ENCODE peak calls at places on chromosomes 4 and X, in eight cellular contexts. R is suprapubic skin, M is lower leg skin, T is IMR-90, U is heart left ventricle, G is GM12892, X is sigmoid colon, S is uterus. J is an unnamed sample.

GRCh38 chr4:20456416-20456815 is 204.7 kb downstream of the SLIT2 start:
- DNase-seq in M (no peak), U (no peak), X (no peak), G (no peak), T (peak), S (no peak), R (no peak), J (no peak)

GRCh38 chrX:153351981-153352380 is 18.0 kb downstream of the ZNF275 start:
- DNase-seq in X (no peak), U (no peak), T (no peak), M (no peak), G (no peak), R (no peak), S (no peak), J (no peak)

GRCh38 chrX:71283409-71284143 is at the start of gene NONO:
- DNase-seq in S (peak), G (peak), M (peak), R (peak), T (peak), U (peak), X (peak), J (peak)

GRCh38 chr4:112944006-112944405 is 105.4 kb upstream of the ANK2 start:
- DNase-seq in G (no peak), M (no peak), R (no peak), U (no peak), T (no peak), S (no peak), X (no peak), J (no peak)

GRCh38 chr4:174461438-174462106 is 60.7 kb downstream of the HPGD start:
- DNase-seq in R (no peak), X (no peak), M (no peak), U (no peak), G (no peak), T (no peak), S (no peak), J (no peak)

GRCh38 chrX:97026406-97026805 is 142.7 kb downstream of the RPA4 start:
- DNase-seq in T (peak), S (no peak), G (no peak), U (no peak), R (no peak), X (no peak), M (no peak), J (no peak)

GRCh38 chr4:86521373-86521969 is 72.6 kb upstream of the PTPN13 start:
- DNase-seq in M (no peak), S (no peak), X (no peak), G (no peak), U (no peak), T (no peak), R (no peak), J (no peak)

GRCh38 chrX:22360129-22360528 is 87.4 kb downstream of the CBLL2 start:
- DNase-seq in R (no peak), T (no peak), U (no peak), M (no peak), X (peak), S (no peak), G (no peak), J (no peak)

GRCh38 chr4:110614981-110615365 is 7.9 kb downstream of the PITX2 start:
- DNase-seq in R (no peak), T (no peak), G (no peak), U (no peak), M (no peak), X (no peak), S (no peak), J (no peak)

GRCh38 chr4:159106636-159107035 is 3.8 kb downstream of the RAPGEF2 start:
- DNase-seq in M (no peak), G (no peak), S (no peak), R (no peak), T (peak), U (no peak), X (no peak), J (no peak)

GRCh38 chr4:34720563-34720962 is 1523.8 kb downstream of the ARAP2 start:
- DNase-seq in S (no peak), R (no peak), X (no peak), U (no peak), T (peak), M (no peak), G (no peak), J (peak)

GRCh38 chr4:41693629-41694028 is 54.9 kb downstream of the PHOX2B start:
- DNase-seq in X (no peak), M (no peak), S (no peak), T (peak), U (no peak), R (no peak), G (no peak), J (no peak)

GRCh38 chr4:186758929-186759682 is 35.5 kb upstream of the FAT1 start:
- DNase-seq in M (no peak), R (no peak), X (no peak), G (no peak), U (no peak), T (no peak), S (no peak), J (no peak)
- TF ChIP-seq POLR2A in M (no peak), R (no peak), X (no peak), G (no peak), U (no peak), T (no peak), S (no peak), J (no peak)

GRCh38 chrX:148537556-148538182 is 37.3 kb downstream of the AFF2 start:
- DNase-seq in X (no peak), R (no peak), T (no peak), U (no peak), M (no peak), S (no peak), G (no peak), J (no peak)

GRCh38 chrX:148540114-148540513 is 39.7 kb downstream of the AFF2 start:
- DNase-seq in R (no peak), X (no peak), T (no peak), U (no peak), G (no peak), S (no peak), M (no peak), J (no peak)

GRCh38 chrX:148538582-148538981 is 38.2 kb downstream of the AFF2 start:
- DNase-seq in G (no peak), T (no peak), S (no peak), U (no peak), R (no peak), X (no peak), M (no peak), J (no peak)

GRCh38 chrX:148536961-148537360 is 36.5 kb downstream of the AFF2 start:
- DNase-seq in R (no peak), G (no peak), M (no peak), U (no peak), X (no peak), T (no peak), S (no peak), J (no peak)

DNA sequence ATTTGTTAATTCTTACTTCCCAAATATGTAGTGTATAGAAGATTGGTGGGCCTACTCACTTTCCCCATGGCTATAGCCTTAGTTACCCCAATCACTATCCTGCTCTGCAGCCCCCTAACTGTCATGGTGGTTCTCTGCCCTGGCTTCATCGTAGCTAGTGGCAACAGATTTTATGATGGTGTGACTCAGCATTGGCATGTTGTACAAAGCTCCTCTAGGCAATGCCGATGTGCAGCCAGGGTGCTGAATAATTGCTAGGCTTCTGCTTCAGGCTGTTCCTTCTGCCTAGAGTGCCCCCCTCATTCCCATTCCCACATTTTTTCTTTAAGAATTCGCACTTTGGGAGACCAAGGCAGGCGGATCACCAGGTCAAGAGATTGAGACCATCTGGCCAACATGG is 35.2 kb downstream of the AFF2 start:
- DNase-seq in T (no peak), M (no peak), X (no peak), S (no peak), R (no peak), U (no peak), G (no peak), J (no peak)
- TF ChIP-seq POLR2A in T (no peak), M (no peak), X (no peak), S (no peak), R (no peak), U (no peak), G (no peak), J (no peak)

GRCh38 chr4:986949-987688 is at the start of gene IDUA:
- DNase-seq in S (peak), M (peak), G (peak), T (peak), U (peak), R (peak), X (peak), J (peak)
- TF ChIP-seq POLR2A in S (no peak), M (no peak), G (peak), T (peak), U (peak), R (no peak), X (no peak), J (peak)

GRCh38 chrX:47146936-47147859 is 2.2 kb downstream of the RBM10 start:
- DNase-seq in U (no peak), T (no peak), X (peak), S (no peak), R (no peak), M (no peak), G (no peak), J (no peak)

GRCh38 chrX:47146121-47146935 is 1.3 kb downstream of the RBM10 start:
- DNase-seq in M (no peak), T (no peak), G (no peak), U (no peak), S (no peak), X (no peak), R (no peak), J (no peak)

GRCh38 chrX:47145408-47146120 is 543 bp downstream of the RBM10 start:
- DNase-seq in T (no peak), R (no peak), S (peak), X (peak), M (no peak), G (peak), U (no peak), J (no peak)

GRCh38 chrX:47143894-47144625 is 442 bp downstream of the NDUFB11 start:
- DNase-seq in M (no peak), G (no peak), X (peak), S (peak), R (no peak), T (peak), U (peak), J (peak)

GRCh38 chrX:47144626-47145407 is at the start of the genes NDUFB11 and RBM10:
- DNase-seq in T (peak), G (peak), R (peak), M (peak), X (peak), U (peak), S (peak), J (peak)
- TF ChIP-seq POLR2A in T (peak), G (peak), R (peak), M (no peak), X (peak), U (peak), S (peak), J (peak)

GRCh38 chrX:154378799-154379568 is at the start of gene EMD:
- DNase-seq in G (peak), X (peak), T (peak), U (peak), S (peak), M (peak), R (peak), J (peak)
- TF ChIP-seq POLR2A in G (peak), X (peak), T (peak), U (peak), S (peak), M (no peak), R (peak), J (peak)

DNA sequence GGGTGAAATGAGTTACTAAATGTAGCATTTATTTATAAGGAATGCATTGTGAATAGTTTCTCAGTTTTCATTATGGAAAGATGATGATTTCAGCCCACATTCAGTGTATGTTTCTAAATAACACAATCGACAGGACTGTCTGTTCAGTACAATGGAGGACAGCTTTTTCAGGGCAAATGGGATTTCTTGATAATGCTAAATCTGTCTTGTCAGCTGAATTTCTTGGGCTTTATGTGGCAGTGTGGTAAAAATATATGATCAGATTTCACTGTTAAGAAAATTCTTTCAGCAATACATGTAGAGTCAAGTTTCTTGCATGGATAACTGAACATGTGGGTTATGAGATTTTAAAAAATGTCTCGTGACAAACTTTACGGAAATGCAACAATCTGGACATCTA is 150.8 kb downstream of the NPNT start:
- DNase-seq in R (no peak), G (no peak), T (no peak), X (no peak), M (no peak), U (no peak), S (no peak), J (no peak)
- TF ChIP-seq POLR2A in R (no peak), G (no peak), T (no peak), X (no peak), M (no peak), U (no peak), S (no peak), J (no peak)

GRCh38 chr4:36322921-36323354 is 41.5 kb downstream of the DTHD1 start:
- DNase-seq in T (no peak), X (no peak), M (no peak), S (no peak), R (no peak), G (no peak), U (no peak), J (no peak)
- TF ChIP-seq POLR2A in T (no peak), X (no peak), M (no peak), S (no peak), R (no peak), G (no peak), U (no peak), J (no peak)

GRCh38 chrX:149938427-149939270 is at the start of gene EOLA2:
- DNase-seq in T (peak), X (peak), R (peak), U (peak), G (peak), S (peak), M (peak), J (peak)
- TF ChIP-seq POLR2A in T (no peak), X (no peak), R (peak), U (peak), G (no peak), S (peak), M (no peak), J (peak)

GRCh38 chr4:3868841-3869572 is 102.8 kb downstream of the ADRA2C start:
- DNase-seq in U (no peak), G (no peak), S (no peak), X (peak), T (no peak), R (peak), M (peak), J (no peak)
- TF ChIP-seq POLR2A in U (no peak), G (no peak), S (no peak), X (no peak), T (no peak), R (no peak), M (no peak), J (no peak)

GRCh38 chr4:105243446-105243845 is 96.8 kb downstream of the TET2 start:
- DNase-seq in M (no peak), U (no peak), S (no peak), T (no peak), X (no peak), R (no peak), G (no peak), J (no peak)
- TF ChIP-seq POLR2A in M (no peak), U (no peak), S (no peak), T (no peak), X (no peak), R (no peak), G (no peak), J (no peak)